ENCODE peak calls at places on chromosomes 7 and 10, in six cellular contexts. H is aorta, G is PC-3, Q is tibial artery, T is tibial nerve, V is colonic mucosa. N is an unnamed sample. For H3K27me3, the result is how much of the 10 kb centered on the place peaks cover.

GRCh38 chr7:132249591-132249971 is 326.7 kb downstream of the PLXNA4 start:
- DNase-seq in H (no peak), G (peak), Q (no peak), T (no peak), V (peak), N (peak)

GRCh38 chr10:86871563-86872183 is 85.7 kb downstream of the MMRN2 start:
- DNase-seq in H (no peak), G (no peak), Q (no peak), T (no peak), V (no peak), N (no peak)

GRCh38 chr7:48904975-48905374 is 19.4 kb upstream of the CDC14C start:
- DNase-seq in H (no peak), G (no peak), Q (no peak), T (no peak), V (no peak), N (no peak)

GRCh38 chr7:150806863-150807262 is 6.3 kb downstream of the TMEM176A start:
- DNase-seq in H (no peak), G (no peak), Q (no peak), T (no peak), V (peak), N (no peak)

GRCh38 chr10:47301833-47302232 is 1.8 kb downstream of the GDF10 start:
- DNase-seq in H (no peak), G (no peak), Q (no peak), T (no peak), V (no peak), N (no peak)

GRCh38 chr10:13271552-13272163 is 28.2 kb downstream of the PHYH start:
- DNase-seq in H (no peak), G (peak), Q (peak), T (peak), V (peak), N (peak)

GRCh38 chr10:118752401-118752800 is 2.4 kb downstream of the CACUL1 start:
- DNase-seq in H (no peak), G (peak), Q (no peak), T (no peak), V (no peak), N (no peak)

GRCh38 chr10:84114088-84114667 is 25.1 kb upstream of the GHITM start:
- DNase-seq in H (no peak), G (peak), Q (no peak), T (no peak), V (no peak), N (no peak)

GRCh38 chr10:17075510-17075909 is 54.1 kb downstream of the CUBN start:
- DNase-seq in H (no peak), G (peak), Q (no peak), T (no peak), V (no peak), N (no peak)

GRCh38 chr7:106283831-106284515 is 810 bp downstream of the NAMPT start:
- DNase-seq in H (peak), G (peak), Q (peak), T (peak), V (peak), N (no peak)

GRCh38 chr10:4470231-4470840 is 355.7 kb upstream of the AKR1E2 start:
- DNase-seq in H (no peak), G (peak), Q (no peak), T (no peak), V (no peak), N (no peak)

GRCh38 chr10:1454428-1454827 is 282.9 kb downstream of the ADARB2 start:
- DNase-seq in H (no peak), G (no peak), Q (no peak), T (no peak), V (no peak), N (no peak)

GRCh38 chr7:100682228-100682741 is 8.7 kb downstream of the GNB2 start:
- DNase-seq in H (no peak), G (peak), Q (no peak), T (no peak), V (no peak), N (no peak)

GRCh38 chr10:58797356-58797755 is 284.7 kb downstream of the BICC1 start:
- DNase-seq in H (no peak), G (peak), Q (no peak), T (no peak), V (no peak), N (no peak)

GRCh38 chr7:46145412-46145811 is 224.3 kb upstream of the IGFBP3 start:
- DNase-seq in H (peak), G (peak), Q (no peak), T (no peak), V (no peak), N (peak)

GRCh38 chr7:24337180-24337579 is 53.2 kb downstream of the NPY start:
- DNase-seq in H (no peak), G (no peak), Q (no peak), T (no peak), V (no peak), N (peak)

GRCh38 chr7:149883452-149883861 is 9.7 kb downstream of the ATP6V0E2 start:
- DNase-seq in H (peak), G (peak), Q (no peak), T (no peak), V (peak), N (no peak)

GRCh38 chr7:130505753-130506152 is 13.9 kb downstream of the MEST start:
- DNase-seq in H (no peak), G (no peak), Q (no peak), T (no peak), V (no peak), N (no peak)

GRCh38 chr10:69232252-69232651 is 12.1 kb downstream of the HKDC1 start:
- DNase-seq in H (no peak), G (peak), Q (no peak), T (no peak), V (no peak), N (no peak)

GRCh38 chr10:4391683-4392082 is 434.3 kb upstream of the AKR1E2 start:
- DNase-seq in H (no peak), G (peak), Q (no peak), T (no peak), V (no peak), N (peak)

GRCh38 chr10:29862926-29863614 is 196.3 kb downstream of the JCAD start:
- DNase-seq in H (no peak), G (peak), Q (no peak), T (no peak), V (no peak), N (no peak)

GRCh38 chr7:113281223-113281622 is 162.9 kb upstream of the SMIM30 start:
- DNase-seq in H (no peak), G (no peak), Q (no peak), T (no peak), V (no peak), N (no peak)

GRCh38 chr7:2499719-2500430 is 19.7 kb upstream of the LFNG start:
- DNase-seq in H (no peak), G (no peak), Q (no peak), T (no peak), V (no peak), N (no peak)

GRCh38 chr7:5549096-5549896 is 125.7 kb upstream of the TNRC18 start:
- DNase-seq in H (no peak), G (peak), Q (no peak), T (no peak), V (peak), N (no peak)

GRCh38 chr7:55496906-55497305 is 75.4 kb downstream of the VOPP1 start:
- DNase-seq in H (peak), G (no peak), Q (peak), T (no peak), V (no peak), N (no peak)

GRCh38 chr7:43044521-43044920 is 67.9 kb upstream of the HECW1 start:
- DNase-seq in H (no peak), G (no peak), Q (no peak), T (no peak), V (no peak), N (no peak)

GRCh38 chr7:70706204-70706603 is 425.7 kb upstream of the GALNT17 start:
- DNase-seq in H (no peak), G (no peak), Q (no peak), T (no peak), V (no peak), N (no peak)

GRCh38 chr7:116810267-116811116 is 51.9 kb upstream of the CAPZA2 start:
- DNase-seq in H (no peak), G (peak), Q (no peak), T (no peak), V (no peak), N (no peak)

GRCh38 chr10:90885176-90885575 is 13.4 kb downstream of the RPP30 start:
- DNase-seq in H (no peak), G (peak), Q (no peak), T (no peak), V (no peak), N (no peak)

GRCh38 chr7:1058821-1059199 is 14.5 kb downstream of the GPR146 start:
- DNase-seq in H (no peak), G (no peak), Q (no peak), T (no peak), V (no peak), N (no peak)

GRCh38 chr10:111018021-111018420 is 58.8 kb upstream of the ADRA2A start:
- DNase-seq in H (no peak), G (peak), Q (no peak), T (no peak), V (no peak), N (no peak)

GRCh38 chr7:90412458-90413184 is 9.4 kb downstream of the CLDN12 start:
- DNase-seq in H (no peak), G (peak), Q (no peak), T (no peak), V (peak), N (peak)

GRCh38 chr7:37385787-37386186 is 62.9 kb downstream of the ELMO1 start:
- DNase-seq in H (peak), G (no peak), Q (no peak), T (no peak), V (no peak), N (no peak)

GRCh38 chr10:48982584-48982983 is 42.9 kb upstream of the LRRC18 start:
- DNase-seq in H (no peak), G (no peak), Q (no peak), T (no peak), V (no peak), N (no peak)

GRCh38 chr7:50504646-50505546 is 54.7 kb upstream of the FIGNL1 start:
- DNase-seq in H (no peak), G (no peak), Q (no peak), T (no peak), V (no peak), N (no peak)

GRCh38 chr10:31599626-31600504 is 280.8 kb downstream of the ZEB1 start:
- DNase-seq in H (no peak), G (peak), Q (no peak), T (no peak), V (no peak), N (no peak)

GRCh38 chr10:36173364-36173763 is 531.3 kb upstream of the FZD8 start:
- DNase-seq in H (no peak), G (peak), Q (no peak), T (no peak), V (no peak), N (no peak)

GRCh38 chr10:36172054-36172531 is 530.0 kb upstream of the FZD8 start:
- DNase-seq in H (no peak), G (peak), Q (no peak), T (no peak), V (no peak), N (no peak)

GRCh38 chr10:36170943-36171501 is 528.9 kb upstream of the FZD8 start:
- DNase-seq in H (no peak), G (no peak), Q (no peak), T (no peak), V (no peak), N (no peak)

GRCh38 chr10:36172574-36172973 is 530.5 kb upstream of the FZD8 start:
- DNase-seq in H (peak), G (peak), Q (no peak), T (no peak), V (no peak), N (no peak)

DNA sequence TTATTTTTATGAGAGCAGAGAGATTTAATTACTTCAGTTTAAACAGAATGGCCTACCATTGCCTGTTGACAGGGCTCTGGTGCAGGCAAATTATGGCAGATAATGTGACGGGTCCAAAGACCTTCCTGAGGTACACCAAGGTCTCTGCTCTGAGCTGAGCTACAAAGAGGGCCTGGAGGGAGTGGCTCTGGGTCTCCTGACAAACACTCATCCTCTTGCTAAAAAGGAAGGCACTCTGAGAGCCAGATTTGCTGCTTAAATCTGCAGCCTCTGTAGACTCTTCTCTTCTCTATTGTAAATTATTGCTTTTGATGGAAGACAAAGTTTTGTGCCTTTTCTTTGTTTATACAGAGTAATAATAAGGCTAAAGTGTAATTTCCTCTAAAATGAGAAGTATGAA is 529.5 kb upstream of the FZD8 start:
- DNase-seq in H (no peak), G (peak), Q (no peak), T (no peak), V (no peak), N (no peak)
- H3K4me3 ChIP-seq in H (no peak), G (peak), Q (no peak), T (no peak), V (no peak), N (no peak)

GRCh38 chr10:33365314-33365713 is 30.8 kb upstream of the NRP1 start:
- DNase-seq in H (no peak), G (no peak), Q (no peak), T (no peak), V (no peak), N (no peak)

GRCh38 chr10:33363112-33363511 is 28.6 kb upstream of the NRP1 start:
- DNase-seq in H (no peak), G (peak), Q (no peak), T (no peak), V (no peak), N (no peak)

GRCh38 chr10:33370434-33370930 is 36.0 kb upstream of the NRP1 start:
- DNase-seq in H (no peak), G (peak), Q (no peak), T (no peak), V (no peak), N (no peak)

GRCh38 chr10:33368086-33368485 is 33.6 kb upstream of the NRP1 start:
- DNase-seq in H (no peak), G (no peak), Q (no peak), T (no peak), V (no peak), N (no peak)

GRCh38 chr10:33365871-33366411 is 31.5 kb upstream of the NRP1 start:
- DNase-seq in H (no peak), G (peak), Q (no peak), T (no peak), V (no peak), N (no peak)
- H3K27ac ChIP-seq in H (no peak), G (peak), Q (no peak), T (no peak), V (no peak), N (no peak)

GRCh38 chr7:88005191-88005590 is 71.1 kb downstream of the ADAM22 start:
- DNase-seq in H (no peak), G (no peak), Q (no peak), T (no peak), V (no peak), N (no peak)

GRCh38 chr7:88002617-88003016 is 68.6 kb downstream of the ADAM22 start:
- DNase-seq in H (no peak), G (no peak), Q (no peak), T (no peak), V (no peak), N (no peak)

GRCh38 chr7:87999261-87999660 is 65.2 kb downstream of the ADAM22 start:
- DNase-seq in H (no peak), G (no peak), Q (no peak), T (no peak), V (no peak), N (no peak)

DNA sequence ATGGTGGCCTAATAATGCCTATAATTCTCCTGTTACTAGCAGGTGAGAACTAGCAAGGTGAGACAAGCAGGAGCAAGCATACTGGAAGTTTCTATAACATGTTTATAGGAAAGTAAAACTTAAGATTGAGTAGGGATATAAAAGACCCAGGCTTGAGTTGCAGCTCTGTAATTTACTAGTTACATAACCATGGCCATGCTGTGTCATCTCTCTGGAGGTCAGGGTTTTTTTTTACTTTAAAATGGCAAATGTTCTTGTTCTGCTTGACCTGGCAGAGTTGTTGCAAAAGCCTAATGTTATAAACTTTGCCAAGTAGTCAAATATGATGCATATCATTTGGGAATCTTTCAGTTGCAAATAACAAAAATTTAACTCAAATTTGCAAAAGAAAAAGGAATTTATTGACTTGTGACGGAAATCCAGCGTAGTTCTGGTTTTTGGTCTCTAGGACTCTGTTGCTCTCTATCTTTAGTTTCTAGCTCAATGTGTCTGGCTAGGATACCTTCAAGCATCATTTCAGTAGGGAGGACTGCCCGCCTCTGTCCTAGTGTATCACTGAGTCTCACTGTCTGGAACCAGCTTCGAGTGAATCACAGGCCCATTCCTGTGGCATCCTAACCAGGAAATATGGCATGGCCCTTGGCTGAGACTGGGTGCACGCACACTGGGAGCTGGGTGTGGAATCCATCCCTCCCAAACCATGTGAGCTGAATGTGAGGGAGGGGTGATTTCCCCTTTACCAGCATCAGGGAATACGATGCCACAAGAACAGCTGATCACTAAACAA is 67.9 kb downstream of the ADAM22 start:
- DNase-seq in H (no peak), G (no peak), Q (no peak), T (no peak), V (no peak), N (no peak)
- H3K27me3 ChIP-seq in H (under half), G (under half), Q (under half), T (under half), V (under half), N (under half)

DNA sequence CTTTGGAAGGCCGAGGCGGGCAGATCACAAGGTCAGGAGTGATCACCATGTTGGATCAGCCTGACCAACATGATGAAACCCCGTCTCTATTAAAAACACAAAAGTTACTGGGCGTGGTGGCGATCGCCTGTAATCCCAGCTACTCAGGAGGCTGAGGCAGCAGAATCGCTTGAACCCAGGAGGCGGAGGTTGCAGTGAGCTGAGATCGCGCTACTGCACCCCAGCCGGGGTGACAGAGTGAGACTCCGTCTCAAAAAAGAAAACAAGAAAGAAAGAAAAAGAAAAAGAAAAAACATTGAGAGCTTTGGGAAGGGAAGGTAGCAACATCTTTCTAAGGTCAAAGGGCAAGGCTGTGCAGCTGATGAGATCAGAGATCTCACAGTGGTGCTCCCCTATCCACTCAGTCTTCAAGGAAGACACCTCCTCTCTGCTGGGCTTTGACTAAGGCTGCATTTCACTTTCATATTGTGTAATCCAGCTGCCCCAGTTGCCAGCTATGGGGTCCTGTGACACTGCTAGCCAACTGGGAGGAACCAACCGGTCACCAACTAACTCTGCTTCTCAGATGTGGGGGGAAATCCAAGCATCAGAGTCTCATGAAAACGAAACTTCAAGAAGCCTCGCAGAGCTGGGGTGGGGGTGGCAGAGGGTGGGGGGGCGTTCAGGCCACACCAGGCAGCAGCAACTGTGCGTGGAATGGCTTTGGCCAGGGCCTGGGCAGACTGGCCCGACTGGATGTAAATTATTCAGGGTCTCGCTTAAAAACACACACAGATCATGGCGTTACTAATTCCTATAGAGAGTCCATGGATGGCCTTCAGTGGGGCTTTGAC is 1.5 kb downstream of the IL15RA start:
- DNase-seq in H (peak), G (no peak), Q (peak), T (no peak), V (peak), N (no peak)
- H3K4me3 ChIP-seq in H (no peak), G (peak), Q (peak), T (peak), V (peak), N (no peak)

GRCh38 chr10:124735491-124736286 is 8.5 kb downstream of the FAM53B start:
- DNase-seq in H (no peak), G (no peak), Q (peak), T (no peak), V (no peak), N (no peak)
- H3K27ac ChIP-seq in H (peak), G (no peak), Q (peak), T (peak), V (peak), N (no peak)